ENCODE peak calls at places on chromosomes 13 and 19, in four cellular contexts. One of them, this sample, is unnamed.

GRCh38 chr13:44591316-44591715 is 15.2 kb upstream of the TSC22D1 start:
- DNase-seq in K562: peak; percentile 42
- DNase-seq in HepG2: no peak
- DNase-seq in GM12878: no peak
- DNase-seq in this sample: no peak

GRCh38 chr19:6018786-6019185 is 40.8 kb upstream of the RANBP3 start:
- DNase-seq in K562: peak; percentile 46
- DNase-seq in HepG2: no peak
- DNase-seq in GM12878: no peak
- DNase-seq in this sample: no peak

GRCh38 chr13:85148009-85148408 is 651.2 kb downstream of the SLITRK6 start:
- DNase-seq in K562: no peak
- DNase-seq in HepG2: peak; percentile 1
- DNase-seq in GM12878: no peak
- DNase-seq in this sample: peak; percentile 27

GRCh38 chr19:34254552-34255432 is at the start of gene GARRE1:
- DNase-seq in K562: peak; percentile 70
- DNase-seq in HepG2: no peak
- DNase-seq in GM12878: no peak
- DNase-seq in this sample: peak; percentile 82

GRCh38 chr19:16457195-16457953 is 14.4 kb downstream of the EPS15L1 start:
- DNase-seq in K562: no peak
- DNase-seq in HepG2: peak; percentile 24
- DNase-seq in GM12878: no peak
- DNase-seq in this sample: no peak

GRCh38 chr13:103976371-103976770 is 910.2 kb upstream of the SLC10A2 start:
- DNase-seq in K562: no peak
- DNase-seq in HepG2: no peak
- DNase-seq in GM12878: no peak
- DNase-seq in this sample: no peak

GRCh38 chr19:887072-887471 is 5.9 kb downstream of the MED16 start:
- DNase-seq in K562: no peak
- DNase-seq in HepG2: peak; percentile 38
- DNase-seq in GM12878: no peak
- DNase-seq in this sample: no peak

GRCh38 chr13:100221166-100221565 is 132.3 kb downstream of the PCCA start:
- DNase-seq in K562: no peak
- DNase-seq in HepG2: no peak
- DNase-seq in GM12878: no peak
- DNase-seq in this sample: no peak

GRCh38 chr13:73993661-73994060 is 140.5 kb downstream of the KLF12 start:
- DNase-seq in K562: no peak
- DNase-seq in HepG2: no peak
- DNase-seq in GM12878: no peak
- DNase-seq in this sample: no peak
- TF ChIP-seq SP1 in K562: no peak
- TF ChIP-seq SP1 in HepG2: no peak
- TF ChIP-seq SP1 in GM12878: no peak
- TF ChIP-seq SP1 in this sample: no peak

GRCh38 chr19:48443262-48443661 is 2.5 kb upstream of the GRWD1 start:
- DNase-seq in K562: no peak
- DNase-seq in HepG2: no peak
- DNase-seq in GM12878: no peak
- DNase-seq in this sample: no peak
- TF ChIP-seq TARDBP in K562: no peak
- TF ChIP-seq TARDBP in HepG2: no peak
- TF ChIP-seq TARDBP in GM12878: no peak
- TF ChIP-seq TARDBP in this sample: no peak

DNA sequence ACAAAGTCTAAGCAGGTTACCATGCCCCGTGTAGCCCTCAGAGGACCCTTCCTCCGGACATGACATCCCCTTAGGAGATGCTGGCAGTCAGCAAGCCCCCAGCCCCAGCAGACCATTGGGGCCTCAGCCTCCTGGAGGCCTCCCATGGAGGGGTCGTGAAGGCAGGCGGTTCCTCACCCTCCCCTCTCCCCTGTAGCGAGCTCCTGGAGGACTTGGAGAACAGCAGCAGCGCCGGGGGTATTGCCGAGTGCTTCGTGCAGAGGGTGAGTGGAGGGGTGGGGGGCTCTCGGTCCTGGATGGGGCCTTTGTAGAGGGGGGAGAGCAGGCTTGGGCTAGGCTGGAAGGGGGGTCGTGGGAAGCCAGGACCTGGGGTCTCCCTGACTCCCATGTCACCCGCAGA is 3.7 kb downstream of the PLEKHG2 start:
- DNase-seq in K562: no peak
- DNase-seq in HepG2: no peak
- DNase-seq in GM12878: no peak
- DNase-seq in this sample: no peak
- TF ChIP-seq SP1 in K562: no peak
- TF ChIP-seq SP1 in HepG2: no peak
- TF ChIP-seq SP1 in GM12878: no peak
- TF ChIP-seq SP1 in this sample: no peak

DNA sequence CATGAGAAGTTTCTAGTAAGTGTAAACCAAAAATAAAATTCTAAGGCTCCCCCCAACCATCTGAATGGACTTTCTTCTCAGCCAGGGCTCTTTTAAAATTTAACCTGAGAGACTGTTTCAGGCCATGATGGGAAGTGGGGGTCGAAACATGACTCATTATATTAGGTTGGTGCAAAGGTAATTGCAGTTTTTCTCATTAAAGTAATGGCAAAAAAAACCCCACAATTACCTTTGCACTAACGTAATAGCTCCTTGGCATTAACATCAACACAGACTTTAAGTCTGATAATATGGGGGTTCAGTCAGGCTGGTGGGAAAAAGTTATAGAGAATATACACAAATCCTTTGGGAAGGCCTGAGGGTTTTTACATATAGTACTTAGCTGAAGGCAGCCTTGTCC is 9.4 kb upstream of the SPART start:
- DNase-seq in K562: no peak
- DNase-seq in HepG2: no peak
- DNase-seq in GM12878: no peak
- DNase-seq in this sample: no peak
- TF ChIP-seq TARDBP in K562: no peak
- TF ChIP-seq TARDBP in HepG2: no peak
- TF ChIP-seq TARDBP in GM12878: no peak
- TF ChIP-seq TARDBP in this sample: no peak

DNA sequence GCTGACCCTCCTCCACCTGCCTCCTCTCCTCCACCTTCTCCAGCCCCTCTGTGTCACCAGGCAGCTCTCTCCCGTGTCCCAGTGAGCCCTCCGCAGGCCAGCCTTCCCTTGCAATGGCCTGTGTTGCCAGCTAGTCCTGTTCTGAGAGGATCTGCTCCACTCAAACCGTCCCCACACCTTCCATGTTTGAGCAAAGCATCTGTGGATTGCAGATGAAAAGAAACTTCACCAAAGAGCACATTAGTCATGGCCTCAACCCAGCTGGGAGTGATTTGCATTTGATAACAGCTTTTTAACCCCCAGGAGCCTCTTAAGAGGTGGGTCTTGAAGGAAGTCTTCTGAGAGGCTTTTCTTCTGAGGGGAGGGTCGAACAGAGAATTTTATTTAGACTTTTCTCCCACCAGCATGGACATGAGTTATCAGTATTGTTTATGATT is 72.8 kb downstream of the COL4A2 start:
- DNase-seq in K562: no peak
- DNase-seq in HepG2: no peak
- DNase-seq in GM12878: no peak
- DNase-seq in this sample: no peak
- TF ChIP-seq SP1 in K562: no peak
- TF ChIP-seq SP1 in HepG2: no peak
- TF ChIP-seq SP1 in GM12878: no peak
- TF ChIP-seq SP1 in this sample: no peak

DNA sequence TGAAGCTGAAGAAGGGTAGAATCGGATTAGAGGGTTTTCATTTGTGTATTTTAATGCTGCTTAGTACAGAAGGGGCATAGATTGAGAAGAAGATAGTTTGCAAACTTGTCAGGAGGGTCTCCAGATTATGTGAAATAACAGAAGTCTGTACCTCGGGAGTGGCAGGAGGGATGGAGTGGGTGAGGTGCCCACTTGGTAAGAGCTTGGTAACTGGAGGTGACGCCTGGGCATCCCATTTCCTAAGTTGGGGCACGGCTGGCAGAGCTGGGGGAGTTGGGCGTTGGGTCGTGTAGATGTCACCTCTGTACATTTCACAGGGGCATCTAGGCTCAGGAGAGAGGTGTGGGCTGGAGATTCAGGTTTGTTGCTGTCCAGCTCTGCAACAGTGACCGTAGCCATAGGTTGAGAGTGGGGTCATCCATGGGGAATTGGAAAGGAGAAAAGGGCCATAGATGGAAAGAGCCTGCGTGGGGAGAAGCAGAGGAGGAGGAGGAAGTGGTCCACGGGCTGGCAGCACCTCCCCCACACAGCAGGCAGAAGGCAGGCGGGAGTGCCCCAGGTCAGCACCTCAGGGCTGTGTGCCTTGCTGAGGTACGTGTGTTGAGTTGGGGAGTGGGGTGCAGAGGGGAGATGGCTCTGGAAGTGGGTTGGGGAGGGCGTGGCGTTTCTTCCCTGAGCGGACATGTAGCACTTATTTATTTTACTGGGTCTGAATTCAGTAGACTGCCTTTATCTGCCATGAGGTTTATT is 31.2 kb downstream of the MPHOSPH8 start:
- DNase-seq in K562: no peak
- DNase-seq in HepG2: no peak
- DNase-seq in GM12878: no peak
- DNase-seq in this sample: no peak
- TF ChIP-seq TARDBP in K562: no peak
- TF ChIP-seq TARDBP in HepG2: no peak
- TF ChIP-seq TARDBP in GM12878: no peak
- TF ChIP-seq TARDBP in this sample: no peak

This sample was measured in HEK293T.